ENCODE peak calls at places on chromosomes 4 and X, in five cellular contexts. Q is PC-3, X is endothelial cell of umbilical vein, C is A673, S is neural progenitor cell. L is an unnamed sample.

GRCh38 chr4:46270986-46271596 is 118.8 kb downstream of the GABRA2 start:
- DNase-seq in C (peak), S (peak), X (no peak), Q (peak), L (peak)

GRCh38 chr4:182310316-182310715 is 67.1 kb downstream of the TENM3 start:
- DNase-seq in S (no peak), X (no peak), C (no peak), Q (no peak), L (no peak)

GRCh38 chr4:117529401-117529800 is 444.0 kb upstream of the TRAM1L1 start:
- DNase-seq in S (no peak), X (no peak), Q (no peak), C (no peak), L (no peak)

GRCh38 chr4:184310171-184310567 is 92.5 kb upstream of the ENPP6 start:
- DNase-seq in C (no peak), X (peak), Q (peak), S (no peak), L (no peak)

GRCh38 chr4:121736735-121737351 is 28.1 kb downstream of the SMIM43 start:
- DNase-seq in S (peak), X (peak), C (peak), Q (peak), L (peak)

GRCh38 chr4:87843936-87844335 is 11.2 kb downstream of the MEPE start:
- DNase-seq in Q (peak), S (no peak), X (peak), C (no peak), L (peak)

GRCh38 chr4:15355464-15355863 is 72.4 kb upstream of the C1QTNF7 start:
- DNase-seq in C (peak), Q (no peak), S (no peak), X (no peak), L (no peak)

GRCh38 chr4:186606593-186606992 is 51.2 kb upstream of the MTNR1A start:
- DNase-seq in C (peak), X (no peak), S (peak), Q (peak), L (peak)

GRCh38 chr4:89110541-89110985 is 770 bp upstream of the TIGD2 start:
- DNase-seq in S (no peak), C (no peak), X (no peak), Q (peak), L (peak)
- TF ChIP-seq EZH2 in S (peak), C (no peak), X (peak), Q (no peak), L (no peak)

DNA sequence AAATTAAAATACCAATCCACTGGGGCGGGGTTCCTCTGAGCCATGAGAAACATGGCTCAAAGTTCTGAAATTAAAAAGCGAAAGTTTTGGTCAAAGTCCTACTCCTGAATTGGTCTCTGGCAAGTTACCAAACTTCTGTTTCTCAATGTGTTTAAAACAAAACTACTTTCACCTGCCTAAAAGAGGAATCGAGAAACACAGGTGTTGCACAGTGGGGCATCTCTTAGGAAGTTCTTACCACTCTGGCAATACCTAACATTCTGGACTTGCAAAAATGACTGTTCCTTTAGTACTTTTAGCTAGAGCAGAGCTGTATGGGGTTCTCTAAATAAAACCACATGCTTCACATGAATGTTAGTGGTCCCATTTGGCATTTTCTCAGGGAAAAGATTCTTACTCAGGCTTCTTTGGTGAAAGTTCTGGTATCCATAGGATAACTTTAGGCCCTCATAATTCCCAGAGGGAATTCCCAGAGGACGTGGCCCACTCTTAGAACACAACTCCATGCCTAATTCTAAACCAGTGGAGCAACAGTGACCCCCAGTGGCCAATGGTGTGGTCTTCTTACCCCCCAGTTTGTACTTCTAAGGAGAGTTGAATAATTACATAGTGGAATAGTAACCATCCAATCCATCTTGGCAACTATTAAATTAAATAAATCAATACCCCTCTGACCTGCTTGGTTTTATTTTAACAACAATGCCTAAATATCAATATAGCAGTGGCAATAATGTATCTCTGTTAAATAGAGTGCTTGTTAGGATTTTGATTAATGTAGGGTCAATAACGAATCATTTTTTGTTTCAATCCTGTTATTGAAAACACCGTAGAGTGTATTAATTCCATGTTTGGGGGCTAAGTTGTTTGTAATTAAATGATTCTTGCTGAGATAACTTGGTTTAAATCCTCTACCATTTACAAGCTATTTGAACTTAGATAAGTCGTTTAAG is 21.9 kb downstream of the BMP3 start:
- DNase-seq in Q (peak), C (peak), S (peak), X (peak), L (peak)
- H3K27ac ChIP-seq in Q (no peak), C (no peak), S (no peak), X (no peak), L (no peak)

DNA sequence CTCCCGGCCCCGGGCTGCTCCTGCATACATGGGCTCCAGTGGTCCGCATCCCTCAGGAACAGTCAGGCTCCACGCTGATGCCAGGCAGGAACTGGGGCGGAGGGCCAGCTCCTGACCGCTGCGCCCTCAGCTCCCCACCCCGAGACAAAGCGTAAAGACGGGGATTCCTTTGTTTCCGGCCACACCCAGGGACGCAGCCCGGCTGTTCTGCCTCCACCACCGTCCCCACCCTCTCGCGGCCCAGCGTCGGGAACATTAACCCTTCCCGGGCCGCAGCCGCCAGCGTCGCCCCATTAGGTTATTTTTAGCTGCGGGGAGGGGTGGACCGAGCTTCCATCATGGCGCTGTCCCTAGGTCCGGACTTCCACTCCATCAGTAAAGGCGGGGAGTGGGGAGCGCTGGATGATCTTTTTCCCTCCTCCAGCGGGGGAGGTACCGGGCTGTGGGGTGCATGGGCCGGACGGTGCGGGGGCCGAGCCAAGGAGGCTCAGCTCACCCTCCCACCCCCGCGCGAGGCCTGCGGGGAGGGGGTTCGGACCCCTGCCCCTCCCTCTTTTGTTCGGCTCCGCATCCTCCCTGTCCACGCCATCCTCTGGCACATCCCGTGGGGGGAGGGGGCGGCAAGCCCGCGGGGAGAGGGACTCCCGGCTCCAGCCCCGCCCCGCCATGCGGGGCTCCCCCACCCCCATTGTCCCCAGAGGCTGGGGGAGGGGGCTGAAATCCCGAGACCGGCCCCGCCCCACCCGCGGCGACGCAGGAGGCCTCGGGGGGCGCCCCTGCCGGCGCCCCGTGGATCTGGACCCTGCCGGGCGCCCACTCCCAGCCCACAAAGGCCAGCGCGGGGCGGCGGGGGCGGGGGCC is 5.3 kb downstream of the CRMP1 start:
- DNase-seq in X (no peak), Q (no peak), C (no peak), S (peak), L (peak)
- TF ChIP-seq EZH2 in X (peak), Q (no peak), C (no peak), S (no peak), L (peak)

GRCh38 chr4:60313616-60314015 is 886.5 kb upstream of the ADGRL3 start:
- DNase-seq in Q (no peak), C (no peak), X (no peak), S (no peak), L (no peak)
- H3K27ac ChIP-seq in Q (peak), C (no peak), X (no peak), S (no peak), L (no peak)

DNA sequence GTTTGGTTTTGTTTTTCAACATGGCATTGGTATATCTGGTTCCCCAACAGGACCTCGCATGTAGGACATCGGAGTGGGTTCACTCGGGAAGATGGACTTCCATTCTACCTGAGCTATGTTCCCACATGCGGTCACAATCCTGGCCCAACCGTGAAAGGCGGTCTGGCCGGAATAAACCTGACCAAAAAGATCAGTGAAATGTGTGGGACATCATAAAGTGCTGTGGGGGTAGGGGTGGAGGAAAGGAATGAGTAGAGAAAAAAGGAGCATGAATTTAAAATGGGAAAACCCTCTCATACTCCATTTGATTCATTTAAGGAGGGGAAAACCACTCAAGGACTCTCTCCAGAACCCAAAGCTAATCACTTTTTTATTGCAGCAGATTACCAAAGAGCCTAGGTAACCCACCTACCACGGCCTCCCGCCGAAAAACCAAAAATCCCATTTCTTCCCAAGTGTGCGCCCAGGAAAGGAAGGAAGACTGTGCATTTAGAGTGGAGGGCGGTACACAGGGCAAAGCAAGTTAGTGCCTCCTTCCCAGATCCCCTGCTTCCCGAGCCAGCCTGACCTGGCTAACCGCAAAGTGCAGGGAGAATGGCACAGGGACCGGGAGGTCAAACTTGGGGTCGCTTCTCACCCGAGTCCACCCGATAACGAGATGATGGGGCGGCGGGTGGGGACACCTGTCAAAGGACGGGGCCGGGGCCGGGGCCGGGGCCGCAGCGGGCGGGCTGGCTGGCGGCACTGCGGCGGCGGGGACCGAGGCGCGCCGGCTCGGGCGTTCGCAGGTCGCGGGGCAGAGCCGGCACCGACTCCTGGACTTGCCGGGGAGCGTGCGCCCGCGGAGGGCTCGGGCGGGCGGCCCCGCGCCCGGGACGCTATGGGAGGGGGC is 689 bp downstream of the TMEM150C start:
- DNase-seq in S (no peak), X (peak), Q (no peak), C (no peak), L (peak)
- TF ChIP-seq EZH2 in S (peak), X (no peak), Q (no peak), C (no peak), L (no peak)

GRCh38 chrX:8726031-8726652 is 5.8 kb downstream of the ANOS1 start:
- DNase-seq in C (no peak), S (no peak), X (peak), Q (peak), L (no peak)
- H3K27ac ChIP-seq in C (no peak), S (no peak), X (no peak), Q (no peak), L (no peak)

GRCh38 chrX:69505772-69506616 is 1.9 kb downstream of the NALF2 start:
- DNase-seq in Q (no peak), X (no peak), C (no peak), S (peak), L (peak)
- TF ChIP-seq EZH2 in Q (no peak), X (peak), C (no peak), S (peak), L (peak)

GRCh38 chrX:1394731-1395501 is 3.0 kb upstream of the SLC25A6 start:
- DNase-seq in Q (no peak), S (no peak), X (no peak), C (no peak), L (no peak)
- H3K27ac ChIP-seq in Q (no peak), S (peak), X (no peak), C (peak), L (no peak)

GRCh38 chr4:84585276-84585675 is 2.3 kb downstream of the CDS1 start:
- DNase-seq in X (no peak), Q (no peak), C (no peak), S (no peak), L (no peak)

GRCh38 chr4:84582302-84582987 is 482 bp upstream of the CDS1 start:
- DNase-seq in Q (peak), X (peak), C (peak), S (peak), L (peak)

GRCh38 chr4:84579410-84579791 is 3.5 kb upstream of the CDS1 start:
- DNase-seq in Q (no peak), X (no peak), S (peak), C (no peak), L (no peak)

GRCh38 chr4:84582988-84583870 is at the start of gene CDS1:
- DNase-seq in S (peak), Q (peak), C (no peak), X (no peak), L (peak)

DNA sequence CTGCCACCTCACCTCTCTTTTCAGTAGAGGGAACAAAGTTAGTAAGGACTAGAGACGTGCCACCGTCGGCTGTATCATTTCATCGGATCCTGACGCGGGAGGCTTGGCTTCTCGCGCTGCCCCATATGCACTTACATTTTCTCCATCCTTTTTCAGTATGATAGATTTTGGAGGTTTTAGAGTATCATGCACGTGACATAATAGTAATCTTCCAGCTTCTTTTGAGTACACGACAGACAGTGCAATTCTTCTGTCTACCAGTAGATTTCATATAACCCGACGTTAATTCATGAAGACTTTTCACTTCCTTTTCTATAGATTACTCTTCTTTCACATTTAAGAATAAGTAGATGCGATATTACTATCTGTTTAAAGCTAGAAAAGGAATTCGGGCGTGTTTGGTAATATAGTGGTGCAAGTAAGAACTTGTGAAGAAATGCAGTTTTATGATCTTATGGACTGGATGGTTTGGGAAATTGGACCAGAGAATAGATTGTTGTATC is 995 bp downstream of the CDS1 start:
- DNase-seq in X (no peak), C (peak), Q (no peak), S (no peak), L (no peak)
- TF ChIP-seq EZH2 in X (peak), C (no peak), Q (no peak), S (peak), L (no peak)

GRCh38 chr4:106624674-106625073 is 256.1 kb upstream of the GIMD1 start:
- DNase-seq in S (no peak), C (no peak), Q (no peak), X (no peak), L (no peak)

GRCh38 chr4:106628616-106629606 is 260.3 kb upstream of the GIMD1 start:
- DNase-seq in S (no peak), Q (no peak), X (peak), C (no peak), L (no peak)

DNA sequence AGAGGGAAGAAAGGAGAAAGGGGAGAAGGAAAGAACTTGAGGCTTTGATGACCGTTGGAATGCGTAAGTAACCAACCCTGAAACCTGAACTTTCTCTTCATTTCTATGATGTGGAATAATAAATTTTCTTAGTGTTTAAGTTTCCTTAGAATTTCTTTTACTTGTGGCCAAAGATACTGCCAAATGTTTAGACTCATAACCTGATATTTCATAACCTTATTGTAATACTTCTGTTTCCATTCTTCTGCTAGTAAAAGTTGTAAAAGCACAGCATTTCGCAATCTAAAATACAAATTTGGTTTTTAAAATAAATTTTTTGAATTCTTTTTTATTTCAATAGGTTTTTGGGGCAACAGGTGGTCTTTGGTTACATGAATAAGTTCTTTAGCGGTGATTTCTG is 258.5 kb upstream of the GIMD1 start:
- DNase-seq in X (no peak), C (no peak), S (no peak), Q (no peak), L (no peak)
- H3K27ac ChIP-seq in X (no peak), C (no peak), S (no peak), Q (no peak), L (no peak)